ENCODE peak calls at places on chromosomes 5 and 9, in seven cellular contexts. G, N, T, R, C, W and H are unnamed samples.

GRCh38 chr5:116521173-116521872 is 53.3 kb downstream of the SEMA6A start:
- DNase-seq in R (no peak), W (no peak), T (no peak), C (no peak), G (no peak), N (peak), H (no peak)

GRCh38 chr5:171615201-171616001 is 170.2 kb upstream of the SMIM23 start:
- DNase-seq in R (peak), T (peak), N (no peak), G (peak), C (no peak), W (no peak), H (no peak)

GRCh38 chr5:172821340-172821985 is 12.6 kb upstream of the ERGIC1 start:
- DNase-seq in T (no peak), R (no peak), G (no peak), C (no peak), N (no peak), W (no peak), H (no peak)

GRCh38 chr9:131578778-131579504 is 33.6 kb downstream of the PRRT1B start:
- DNase-seq in R (no peak), N (no peak), W (no peak), C (no peak), T (no peak), G (no peak), H (no peak)

GRCh38 chr9:76996700-76997099 is 22.8 kb upstream of the FOXB2 start:
- DNase-seq in N (peak), G (peak), W (no peak), C (no peak), R (no peak), T (no peak), H (peak)

GRCh38 chr5:170049713-170050112 is 56.0 kb upstream of the FOXI1 start:
- DNase-seq in T (no peak), W (no peak), R (no peak), N (no peak), G (no peak), C (no peak), H (no peak)

GRCh38 chr5:181037365-181037861 is 2.7 kb upstream of the BTNL9 start:
- DNase-seq in R (no peak), N (no peak), T (no peak), G (no peak), C (no peak), W (no peak), H (no peak)

GRCh38 chr5:151696470-151697061 is 9.9 kb upstream of the SPARC start:
- DNase-seq in N (peak), C (no peak), G (peak), T (no peak), W (peak), R (no peak), H (peak)

GRCh38 chr5:176458904-176459561 is 10.8 kb downstream of the FAF2 start:
- DNase-seq in R (no peak), N (no peak), T (no peak), C (no peak), G (no peak), W (no peak), H (peak)

GRCh38 chr5:33324667-33325307 is 116.0 kb upstream of the TARS1 start:
- DNase-seq in N (no peak), W (no peak), R (no peak), G (no peak), T (no peak), C (no peak), H (no peak)

GRCh38 chr9:129339539-129340157 is 161.6 kb upstream of the IER5L start:
- DNase-seq in G (no peak), N (no peak), C (no peak), R (no peak), T (no peak), W (no peak), H (no peak)

GRCh38 chr5:1003296-1003937 is 5.2 kb upstream of the NKD2 start:
- DNase-seq in N (no peak), W (no peak), C (no peak), T (peak), G (no peak), R (peak), H (no peak)

GRCh38 chr5:10689391-10690081 is 71.5 kb downstream of the DAP start:
- DNase-seq in T (no peak), C (peak), R (no peak), G (peak), N (peak), W (no peak), H (peak)

GRCh38 chr5:151694035-151694485 is 7.3 kb upstream of the SPARC start:
- DNase-seq in W (no peak), N (peak), T (no peak), G (peak), R (no peak), C (no peak), H (peak)

GRCh38 chr9:35909274-35909673 is at the start of gene SPAAR:
- DNase-seq in R (no peak), G (no peak), C (no peak), N (no peak), W (no peak), T (no peak), H (no peak)
- H3K4me3 ChIP-seq in R (peak), G (peak), C (peak), N (no peak), W (no peak), T (peak), H (no peak)

DNA sequence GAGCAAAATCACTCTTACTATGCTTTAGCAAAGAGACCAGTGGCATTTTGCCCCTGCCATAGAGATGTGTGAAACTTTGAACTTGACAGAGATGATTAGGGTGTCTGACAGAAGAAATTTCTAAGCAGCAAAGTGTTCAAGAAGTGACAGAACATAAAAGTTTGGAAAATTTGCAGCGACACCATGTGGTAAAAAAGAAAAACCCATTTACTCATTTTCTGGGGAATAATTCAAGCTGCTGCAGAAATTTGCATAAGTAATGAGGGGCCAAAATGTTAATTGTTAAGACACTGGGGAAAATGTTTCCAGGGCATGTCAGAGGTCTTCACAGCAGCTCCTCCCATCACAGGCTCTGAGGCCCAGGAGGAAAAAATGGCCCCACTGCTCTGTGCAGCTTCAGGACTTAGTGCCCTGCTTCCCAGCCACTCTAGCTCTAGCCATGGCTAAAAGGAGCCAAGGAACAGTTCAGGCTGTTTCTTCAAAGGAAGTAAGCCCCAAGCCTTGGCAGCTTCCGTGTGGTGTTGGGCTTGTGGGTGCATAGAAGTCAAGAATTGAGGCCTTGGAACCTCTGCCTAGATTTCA is 6.1 kb upstream of the AP3B1 start:
- DNase-seq in C (no peak), W (no peak), N (peak), G (peak), R (no peak), T (no peak), H (peak)
- TF ChIP-seq CTCF in C (peak), W (no peak), N (peak), G (peak), R (peak), T (peak), H (peak)

GRCh38 chr5:35856186-35857003 is at the start of gene IL7R:
- DNase-seq in N (peak), W (no peak), R (no peak), T (no peak), G (no peak), C (no peak), H (peak)

GRCh38 chr5:35855221-35855620 is 1.5 kb upstream of the IL7R start:
- DNase-seq in W (no peak), N (no peak), G (no peak), R (no peak), T (no peak), C (no peak), H (no peak)

GRCh38 chr5:35859101-35859661 is 2.5 kb downstream of the IL7R start:
- DNase-seq in N (peak), G (no peak), R (no peak), T (no peak), W (no peak), C (no peak), H (peak)

GRCh38 chr5:35857606-35858205 is 1.0 kb downstream of the IL7R start:
- DNase-seq in R (no peak), W (peak), G (peak), C (no peak), T (no peak), N (peak), H (peak)

GRCh38 chr5:35857004-35857345 is 284 bp downstream of the IL7R start:
- DNase-seq in N (no peak), W (no peak), T (no peak), C (no peak), R (no peak), G (no peak), H (peak)
- H3K4me3 ChIP-seq in N (no peak), W (peak), T (peak), C (no peak), R (peak), G (no peak), H (no peak)

GRCh38 chr5:72355706-72356299 is 35.6 kb downstream of the PTCD2 start:
- DNase-seq in C (peak), N (peak), T (no peak), G (peak), R (no peak), W (no peak), H (peak)
- TF ChIP-seq CTCF in C (peak), N (peak), T (peak), G (peak), R (peak), W (peak), H (peak)

GRCh38 chr5:92634883-92635282 is 946.1 kb downstream of the NR2F1-AS1 start:
- DNase-seq in C (no peak), R (no peak), G (no peak), T (no peak), W (no peak), N (no peak), H (no peak)

GRCh38 chr5:92633821-92634220 is 947.2 kb downstream of the NR2F1-AS1 start:
- DNase-seq in R (no peak), N (no peak), W (no peak), G (no peak), T (no peak), C (no peak), H (no peak)

GRCh38 chr5:92627186-92627585 is 953.8 kb downstream of the NR2F1-AS1 start:
- DNase-seq in T (no peak), W (no peak), R (no peak), N (no peak), C (no peak), G (no peak), H (no peak)

GRCh38 chr5:92629574-92629973 is 951.4 kb downstream of the NR2F1-AS1 start:
- DNase-seq in T (no peak), N (no peak), G (no peak), W (no peak), C (no peak), R (no peak), H (no peak)

DNA sequence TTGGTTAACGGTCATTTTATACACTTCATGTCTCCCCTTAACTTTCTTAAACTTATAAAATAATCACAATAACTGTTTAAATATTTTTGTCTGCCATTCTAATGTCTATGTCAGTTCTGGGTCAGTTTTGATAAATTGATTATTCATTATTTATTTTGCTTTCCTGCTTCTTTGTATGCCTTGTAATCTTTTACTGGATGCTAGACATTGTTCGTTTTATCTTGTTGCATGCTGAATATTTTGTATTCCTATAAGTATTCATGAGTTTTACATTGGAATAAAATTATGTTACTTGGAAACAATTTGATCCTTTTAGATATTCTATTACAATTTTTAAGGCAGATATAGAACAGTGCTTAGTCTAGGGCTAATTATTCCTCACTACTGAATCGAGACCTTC is 952.0 kb downstream of the NR2F1-AS1 start:
- DNase-seq in R (no peak), G (no peak), N (no peak), T (no peak), C (no peak), W (no peak), H (no peak)
- H3K4me3 ChIP-seq in R (no peak), G (no peak), N (no peak), T (no peak), C (no peak), W (no peak), H (no peak)

GRCh38 chr5:38515081-38515480 is 41.4 kb downstream of the LIFR start:
- DNase-seq in R (no peak), G (no peak), C (no peak), N (no peak), W (no peak), T (no peak), H (no peak)

GRCh38 chr5:38518341-38518740 is 38.1 kb downstream of the LIFR start:
- DNase-seq in C (no peak), G (no peak), T (no peak), R (no peak), W (no peak), N (no peak), H (no peak)

GRCh38 chr5:38519476-38519875 is 37.0 kb downstream of the LIFR start:
- DNase-seq in W (no peak), R (no peak), G (no peak), C (no peak), T (no peak), N (no peak), H (no peak)

DNA sequence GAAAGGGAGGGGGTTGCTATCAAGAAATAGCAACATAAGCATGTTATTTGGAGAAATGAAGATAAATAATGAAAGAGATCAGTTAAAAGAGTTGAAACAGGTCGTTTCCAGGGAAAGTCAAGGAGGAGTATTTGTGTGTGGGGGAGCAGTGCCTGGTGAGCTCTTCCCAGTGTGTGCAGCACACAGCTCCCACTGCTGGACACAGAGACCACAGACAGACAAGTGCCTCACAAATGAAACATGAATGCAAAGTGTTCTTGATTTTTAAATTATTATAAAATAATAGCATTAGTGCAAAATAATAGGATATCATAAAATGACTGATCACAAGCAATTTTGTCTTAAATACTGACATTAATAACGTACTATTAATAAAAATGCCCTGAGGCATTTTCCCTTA is 40.8 kb downstream of the LIFR start:
- DNase-seq in N (peak), G (peak), W (no peak), C (no peak), R (no peak), T (no peak), H (peak)
- TF ChIP-seq CTCF in N (peak), G (peak), W (peak), C (peak), R (peak), T (peak), H (peak)